ENCODE peak calls at places on chromosomes 11 and 22, in four cellular contexts. One of them, this sample, is unnamed.

GRCh38 chr11:17353228-17354021 is 1.8 kb downstream of the NCR3LG1 start:
- DNase-seq in tibial nerve: no peak
- DNase-seq in heart right ventricle: peak; percentile 76
- DNase-seq in HCT116: peak; percentile 54
- DNase-seq in this sample: peak; percentile 33

GRCh38 chr11:3109921-3110706 is 52.9 kb upstream of the CARS1 start:
- DNase-seq in tibial nerve: peak; percentile 13
- DNase-seq in heart right ventricle: peak; percentile 45
- DNase-seq in HCT116: peak; percentile 37
- DNase-seq in this sample: peak; percentile 37

GRCh38 chr22:39243443-39244072 is 1.2 kb downstream of the PDGFB start:
- DNase-seq in tibial nerve: no peak
- DNase-seq in heart right ventricle: no peak
- DNase-seq in HCT116: no peak
- DNase-seq in this sample: no peak

GRCh38 chr11:7576671-7577225 is 62.9 kb downstream of the PPFIBP2 start:
- DNase-seq in tibial nerve: no peak
- DNase-seq in heart right ventricle: peak; percentile 50
- DNase-seq in HCT116: no peak
- DNase-seq in this sample: no peak

GRCh38 chr11:111633756-111634362 is 31.6 kb downstream of the SIK2 start:
- DNase-seq in tibial nerve: no peak
- DNase-seq in heart right ventricle: no peak
- DNase-seq in HCT116: no peak
- DNase-seq in this sample: peak; percentile 23

GRCh38 chr22:28772633-28773460 is at the start of gene CCDC117:
- DNase-seq in tibial nerve: peak; percentile 93
- DNase-seq in heart right ventricle: peak; percentile 95
- DNase-seq in HCT116: peak; percentile 89
- DNase-seq in this sample: peak; percentile 97

GRCh38 chr11:34451053-34451452 is 12.3 kb downstream of the CAT start:
- DNase-seq in tibial nerve: no peak
- DNase-seq in heart right ventricle: no peak
- DNase-seq in HCT116: no peak
- DNase-seq in this sample: no peak

GRCh38 chr11:121024989-121025388 is 1.1 kb downstream of the TBCEL start:
- DNase-seq in tibial nerve: no peak
- DNase-seq in heart right ventricle: no peak
- DNase-seq in HCT116: no peak
- DNase-seq in this sample: peak; percentile 14

GRCh38 chr22:32574397-32574796 is 99.8 kb downstream of the FBXO7 start:
- DNase-seq in tibial nerve: no peak
- DNase-seq in heart right ventricle: no peak
- DNase-seq in HCT116: no peak
- DNase-seq in this sample: no peak

GRCh38 chr22:23845661-23846469 is 7.1 kb upstream of the DERL3 start:
- DNase-seq in tibial nerve: no peak
- DNase-seq in heart right ventricle: no peak
- DNase-seq in HCT116: no peak
- DNase-seq in this sample: no peak

GRCh38 chr11:123357990-123358827 is 71.9 kb upstream of the GRAMD1B start:
- DNase-seq in tibial nerve: no peak
- DNase-seq in heart right ventricle: peak; percentile 40
- DNase-seq in HCT116: no peak
- DNase-seq in this sample: peak; percentile 70

GRCh38 chr22:50139843-50140415 is 30.6 kb upstream of the PANX2 start:
- DNase-seq in tibial nerve: no peak
- DNase-seq in heart right ventricle: no peak
- DNase-seq in HCT116: no peak
- DNase-seq in this sample: peak; percentile 44

GRCh38 chr22:36546092-36546804 is 17.3 kb upstream of the EIF3D start:
- DNase-seq in tibial nerve: no peak
- DNase-seq in heart right ventricle: no peak
- DNase-seq in HCT116: peak; percentile 73
- DNase-seq in this sample: peak; percentile 44
- H3K4me3 ChIP-seq in tibial nerve: no peak overlapping the region
- H3K4me3 ChIP-seq in heart right ventricle: no peak overlapping the region
- H3K4me3 ChIP-seq in HCT116: peak overlapping the region; percentile 15
- H3K4me3 ChIP-seq in this sample: no peak overlapping the region

GRCh38 chr22:22558071-22558971 is 744 bp downstream of the PRAME start:
- DNase-seq in tibial nerve: no peak
- DNase-seq in heart right ventricle: no peak
- DNase-seq in HCT116: no peak
- DNase-seq in this sample: no peak

GRCh38 chr22:22555596-22555995 is 3.5 kb downstream of the PRAME start:
- DNase-seq in tibial nerve: no peak
- DNase-seq in heart right ventricle: no peak
- DNase-seq in HCT116: no peak
- DNase-seq in this sample: no peak

GRCh38 chr22:22556995-22557925 is 1.8 kb downstream of the PRAME start:
- DNase-seq in tibial nerve: no peak
- DNase-seq in heart right ventricle: no peak
- DNase-seq in HCT116: no peak
- DNase-seq in this sample: no peak

GRCh38 chr22:22556578-22556977 is 2.5 kb downstream of the PRAME start:
- DNase-seq in tibial nerve: no peak
- DNase-seq in heart right ventricle: no peak
- DNase-seq in HCT116: no peak
- DNase-seq in this sample: no peak

DNA sequence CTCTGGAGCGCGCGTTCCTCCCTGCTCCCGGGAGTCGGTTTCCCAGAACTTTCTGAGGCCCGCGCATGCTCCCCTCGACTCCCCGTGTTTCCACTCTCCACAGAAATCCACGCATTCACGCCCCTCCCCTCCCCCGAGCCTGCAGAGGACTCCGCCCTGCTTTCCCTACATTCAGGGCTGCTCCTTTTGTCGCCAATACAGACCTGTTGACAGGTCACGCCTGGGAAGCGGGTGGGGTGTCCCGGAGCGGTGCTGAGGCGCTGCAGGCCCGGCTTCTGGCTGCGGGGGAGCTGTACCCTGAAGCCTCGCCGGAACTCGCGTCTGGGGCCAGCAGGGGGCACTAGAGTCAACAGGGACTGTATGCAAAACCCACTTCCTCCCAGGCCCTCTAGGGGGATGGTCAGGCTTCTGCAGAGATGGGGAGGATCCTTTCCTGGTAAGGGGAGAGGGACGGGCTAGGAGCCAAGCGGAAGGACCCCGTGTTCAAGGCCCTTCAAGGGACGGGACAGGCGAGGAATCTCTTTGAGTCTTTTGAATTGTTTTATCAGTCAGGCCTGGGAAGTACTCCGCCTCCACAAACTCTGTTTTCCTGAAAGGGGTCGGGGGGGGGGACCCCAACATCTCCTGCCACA is at the start of gene PRAME:
- DNase-seq in tibial nerve: no peak
- DNase-seq in heart right ventricle: peak; percentile 39
- DNase-seq in HCT116: peak; percentile 80
- DNase-seq in this sample: peak; percentile 76
- TF ChIP-seq CTCF in tibial nerve: peak; percentile 32
- TF ChIP-seq CTCF in heart right ventricle: peak; percentile 34
- TF ChIP-seq CTCF in HCT116: peak; percentile 99
- TF ChIP-seq CTCF in this sample: peak; percentile 69

DNA sequence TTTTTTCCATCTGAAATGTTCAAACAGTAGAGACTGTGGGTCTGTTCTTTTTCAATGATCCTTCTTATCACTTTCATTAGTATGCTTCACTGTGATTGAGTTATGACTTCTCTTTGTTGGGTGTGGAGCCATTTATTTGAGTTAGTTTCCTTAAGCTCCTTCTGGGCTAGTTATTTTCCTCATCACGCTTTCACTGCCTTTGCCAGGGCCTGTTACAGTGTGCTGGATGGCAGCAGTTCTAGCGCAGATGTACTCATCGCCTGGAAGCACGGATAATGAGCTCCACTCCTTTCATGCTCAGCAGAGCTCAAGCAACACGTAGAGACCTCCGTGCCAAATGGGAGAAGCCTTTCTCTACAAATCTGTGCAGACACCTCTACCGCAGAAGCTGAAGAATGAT is 7.0 kb upstream of the ARHGAP42 start:
- DNase-seq in tibial nerve: no peak
- DNase-seq in heart right ventricle: no peak
- DNase-seq in HCT116: no peak
- DNase-seq in this sample: no peak
- H3K4me3 ChIP-seq in tibial nerve: no peak overlapping the region
- H3K4me3 ChIP-seq in heart right ventricle: no peak overlapping the region
- H3K4me3 ChIP-seq in HCT116: no peak overlapping the region
- H3K4me3 ChIP-seq in this sample: no peak overlapping the region

DNA sequence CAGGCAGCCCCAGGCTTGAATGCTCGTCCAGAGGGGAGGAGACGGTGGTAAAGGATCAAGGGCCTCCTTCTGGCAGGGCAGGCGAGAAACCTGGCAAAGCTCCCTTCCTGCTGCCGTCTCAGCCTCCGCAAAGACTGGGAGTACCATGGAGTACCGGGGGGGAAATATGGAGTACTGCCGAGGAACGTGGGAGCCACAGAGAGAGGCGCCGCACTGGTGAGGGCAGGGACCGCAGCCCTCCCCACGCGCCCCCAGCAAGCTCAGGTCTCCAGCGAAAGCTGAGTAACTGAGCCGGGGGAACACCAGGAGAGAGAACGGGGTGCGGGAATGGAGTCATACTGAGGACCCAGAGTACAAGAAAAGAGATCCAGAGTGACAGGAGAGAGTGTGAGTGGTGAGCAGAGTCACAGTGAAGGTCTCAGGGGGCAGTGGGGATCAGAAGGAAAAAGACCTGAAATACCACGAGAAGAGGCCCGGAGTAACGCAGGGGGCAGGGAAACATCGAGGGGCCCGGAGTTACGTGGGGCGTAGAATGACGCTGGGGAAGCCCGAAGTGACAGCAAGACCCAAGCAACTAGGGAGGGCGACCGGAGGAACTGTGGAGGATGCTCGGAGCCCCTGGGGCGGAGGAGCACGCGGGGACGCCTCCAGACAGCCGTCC is 740 bp downstream of the EML3 start:
- DNase-seq in tibial nerve: no peak
- DNase-seq in heart right ventricle: peak; percentile 49
- DNase-seq in HCT116: no peak
- DNase-seq in this sample: peak; percentile 77
- TF ChIP-seq CTCF in tibial nerve: no peak
- TF ChIP-seq CTCF in heart right ventricle: no peak
- TF ChIP-seq CTCF in HCT116: no peak
- TF ChIP-seq CTCF in this sample: no peak

This sample was measured in GM12865.